ENCODE peak calls at places on chromosome 1, in nine cellular contexts. One of them, this sample, is unnamed.

GRCh38 chr1:221632072-221632471 is 109.8 kb downstream of the DUSP10 start:
- DNase-seq in kidney epithelial cell: no peak
- DNase-seq in bronchial epithelial cell: no peak
- DNase-seq in WTC11: no peak
- DNase-seq in HFFc6: no peak
- DNase-seq in cardiac muscle cell: no peak
- DNase-seq in astrocyte: no peak
- DNase-seq in AG10803: no peak
- DNase-seq in K562: no peak
- DNase-seq in this sample: no peak

GRCh38 chr1:59150537-59151386 is 146.1 kb upstream of the FGGY start:
- DNase-seq in bronchial epithelial cell: peak; percentile 98
- DNase-seq in AG10803: peak; percentile 100
- DNase-seq in astrocyte: peak; percentile 99
- DNase-seq in WTC11: no peak
- DNase-seq in K562: no peak
- DNase-seq in kidney epithelial cell: peak; percentile 97
- DNase-seq in HFFc6: peak; percentile 98
- DNase-seq in cardiac muscle cell: peak; percentile 98
- DNase-seq in this sample: peak; percentile 99

GRCh38 chr1:26976621-26977510 is 16.6 kb upstream of the KDF1 start:
- DNase-seq in kidney epithelial cell: no peak
- DNase-seq in K562: no peak
- DNase-seq in AG10803: no peak
- DNase-seq in bronchial epithelial cell: no peak
- DNase-seq in HFFc6: no peak
- DNase-seq in WTC11: no peak
- DNase-seq in astrocyte: no peak
- DNase-seq in cardiac muscle cell: no peak
- DNase-seq in this sample: no peak

GRCh38 chr1:10520952-10521351 is 46.2 kb downstream of the PEX14 start:
- DNase-seq in kidney epithelial cell: no peak
- DNase-seq in AG10803: no peak
- DNase-seq in astrocyte: no peak
- DNase-seq in HFFc6: no peak
- DNase-seq in K562: no peak
- DNase-seq in cardiac muscle cell: no peak
- DNase-seq in bronchial epithelial cell: no peak
- DNase-seq in WTC11: no peak
- DNase-seq in this sample: no peak

GRCh38 chr1:172980971-172981370 is 69.8 kb downstream of the TNFSF18 start:
- DNase-seq in astrocyte: no peak
- DNase-seq in K562: no peak
- DNase-seq in HFFc6: no peak
- DNase-seq in kidney epithelial cell: no peak
- DNase-seq in WTC11: no peak
- DNase-seq in cardiac muscle cell: no peak
- DNase-seq in AG10803: no peak
- DNase-seq in bronchial epithelial cell: no peak
- DNase-seq in this sample: no peak

GRCh38 chr1:235648407-235648907 is 1.1 kb downstream of the GNG4 start:
- DNase-seq in WTC11: no peak
- DNase-seq in K562: no peak
- DNase-seq in bronchial epithelial cell: no peak
- DNase-seq in HFFc6: no peak
- DNase-seq in AG10803: no peak
- DNase-seq in cardiac muscle cell: no peak
- DNase-seq in kidney epithelial cell: no peak
- DNase-seq in astrocyte: no peak
- DNase-seq in this sample: no peak

GRCh38 chr1:230385173-230385480 is 41.0 kb downstream of the PGBD5 start:
- DNase-seq in AG10803: no peak
- DNase-seq in WTC11: no peak
- DNase-seq in kidney epithelial cell: no peak
- DNase-seq in HFFc6: no peak
- DNase-seq in K562: no peak
- DNase-seq in astrocyte: no peak
- DNase-seq in cardiac muscle cell: no peak
- DNase-seq in bronchial epithelial cell: no peak
- DNase-seq in this sample: no peak

GRCh38 chr1:180981596-180982387 is 40.9 kb downstream of the STX6 start:
- DNase-seq in kidney epithelial cell: no peak
- DNase-seq in astrocyte: peak; percentile 15
- DNase-seq in bronchial epithelial cell: no peak
- DNase-seq in HFFc6: no peak
- DNase-seq in WTC11: no peak
- DNase-seq in K562: no peak
- DNase-seq in AG10803: no peak
- DNase-seq in cardiac muscle cell: no peak
- DNase-seq in this sample: no peak

GRCh38 chr1:109912873-109913272 is 2.2 kb downstream of the CSF1 start:
- DNase-seq in K562: no peak
- DNase-seq in bronchial epithelial cell: no peak
- DNase-seq in kidney epithelial cell: no peak
- DNase-seq in AG10803: peak; percentile 77
- DNase-seq in WTC11: no peak
- DNase-seq in HFFc6: peak; percentile 43
- DNase-seq in cardiac muscle cell: peak; percentile 70
- DNase-seq in astrocyte: peak; percentile 58
- DNase-seq in this sample: no peak

GRCh38 chr1:6603424-6603850 is 768 bp upstream of the KLHL21 start:
- DNase-seq in HFFc6: peak; percentile 71
- DNase-seq in K562: no peak
- DNase-seq in WTC11: no peak
- DNase-seq in astrocyte: peak; percentile 77
- DNase-seq in AG10803: peak; percentile 78
- DNase-seq in kidney epithelial cell: no peak
- DNase-seq in cardiac muscle cell: peak; percentile 84
- DNase-seq in bronchial epithelial cell: peak; percentile 54
- DNase-seq in this sample: peak; percentile 11

GRCh38 chr1:163730366-163730765 is 408.6 kb downstream of the NUF2 start:
- DNase-seq in WTC11: no peak
- DNase-seq in HFFc6: no peak
- DNase-seq in cardiac muscle cell: no peak
- DNase-seq in K562: no peak
- DNase-seq in AG10803: peak; percentile 39
- DNase-seq in bronchial epithelial cell: no peak
- DNase-seq in kidney epithelial cell: no peak
- DNase-seq in astrocyte: peak; percentile 45
- DNase-seq in this sample: no peak

GRCh38 chr1:172203135-172203823 is 217.2 kb upstream of the C1orf105 start:
- DNase-seq in bronchial epithelial cell: no peak
- DNase-seq in K562: no peak
- DNase-seq in WTC11: no peak
- DNase-seq in kidney epithelial cell: peak; percentile 18
- DNase-seq in HFFc6: no peak
- DNase-seq in AG10803: no peak
- DNase-seq in cardiac muscle cell: peak; percentile 35
- DNase-seq in astrocyte: peak; percentile 43
- DNase-seq in this sample: no peak

GRCh38 chr1:147243228-147243685 is 773 bp downstream of the CHD1L start:
- DNase-seq in bronchial epithelial cell: no peak
- DNase-seq in astrocyte: peak; percentile 77
- DNase-seq in HFFc6: peak; percentile 77
- DNase-seq in K562: no peak
- DNase-seq in WTC11: peak; percentile 47
- DNase-seq in kidney epithelial cell: no peak
- DNase-seq in cardiac muscle cell: no peak
- DNase-seq in AG10803: no peak
- DNase-seq in this sample: no peak

GRCh38 chr1:82706741-82707140 is 906.0 kb downstream of the ADGRL2 start:
- DNase-seq in kidney epithelial cell: no peak
- DNase-seq in bronchial epithelial cell: peak; percentile 25
- DNase-seq in K562: no peak
- DNase-seq in HFFc6: no peak
- DNase-seq in AG10803: no peak
- DNase-seq in astrocyte: peak; percentile 36
- DNase-seq in WTC11: no peak
- DNase-seq in cardiac muscle cell: no peak
- DNase-seq in this sample: no peak

DNA sequence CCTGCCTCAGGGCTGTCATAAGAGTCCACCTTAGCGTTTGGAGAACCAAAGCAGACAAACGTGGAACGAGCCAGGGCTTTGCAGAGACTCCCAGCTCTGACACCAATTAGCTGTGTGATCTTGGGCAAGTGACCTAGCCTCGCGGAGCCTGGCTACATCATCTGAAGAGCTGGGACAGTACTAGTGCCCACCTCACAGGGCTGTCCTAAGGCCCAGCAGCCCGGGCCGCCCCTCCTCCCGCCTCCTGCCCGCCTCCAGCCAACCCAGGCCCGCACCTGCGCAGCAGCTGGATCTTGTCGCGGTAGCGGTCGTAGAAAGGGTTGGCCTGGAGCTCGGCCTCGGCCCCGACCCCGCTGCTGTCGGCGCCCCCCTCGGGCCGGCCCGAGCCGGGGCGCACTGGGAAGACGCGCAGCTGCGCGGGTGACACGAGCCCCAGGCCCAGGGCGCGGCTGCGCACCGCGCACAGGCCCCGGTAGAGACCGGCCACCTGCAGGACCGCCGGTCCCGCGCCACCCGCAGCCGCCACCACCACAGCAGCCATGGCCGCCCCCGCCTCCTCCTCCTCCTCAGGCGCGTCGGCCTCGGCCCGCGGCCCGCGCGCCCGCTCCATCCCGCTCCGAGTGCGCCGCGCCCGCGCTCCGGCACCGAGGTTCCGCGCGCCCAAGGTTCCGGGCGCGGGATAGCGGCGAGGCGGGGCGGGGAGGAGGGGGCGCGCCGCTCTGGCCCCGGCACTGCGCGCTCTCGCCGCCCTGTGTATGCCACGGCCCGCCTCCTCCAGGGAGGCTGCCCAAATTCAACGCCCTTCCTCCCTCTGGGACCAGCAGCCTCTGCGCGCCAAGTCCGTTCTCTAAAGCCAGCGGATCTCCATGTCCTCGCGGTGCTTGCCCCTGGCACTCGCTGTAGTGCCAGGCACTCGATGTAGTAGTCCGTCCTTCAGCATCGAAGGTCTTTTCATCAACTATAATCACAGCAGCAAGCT is at the start of gene ATPAF1:
- DNase-seq in AG10803: peak; percentile 75
- DNase-seq in kidney epithelial cell: peak; percentile 14
- DNase-seq in HFFc6: peak; percentile 9
- DNase-seq in astrocyte: peak; percentile 59
- DNase-seq in WTC11: peak; percentile 77
- DNase-seq in cardiac muscle cell: peak; percentile 83
- DNase-seq in K562: peak; percentile 81
- DNase-seq in bronchial epithelial cell: peak; percentile 44
- DNase-seq in this sample: no peak
- TF ChIP-seq CTCF in AG10803: no peak
- TF ChIP-seq CTCF in kidney epithelial cell: no peak
- TF ChIP-seq CTCF in HFFc6: no peak
- TF ChIP-seq CTCF in astrocyte: no peak
- TF ChIP-seq CTCF in WTC11: no peak
- TF ChIP-seq CTCF in cardiac muscle cell: no peak
- TF ChIP-seq CTCF in K562: no peak
- TF ChIP-seq CTCF in bronchial epithelial cell: no peak
- TF ChIP-seq CTCF in this sample: no peak

GRCh38 chr1:53992085-53992874 is 25.7 kb downstream of the LDLRAD1 start:
- DNase-seq in AG10803: no peak
- DNase-seq in bronchial epithelial cell: no peak
- DNase-seq in cardiac muscle cell: no peak
- DNase-seq in HFFc6: no peak
- DNase-seq in astrocyte: no peak
- DNase-seq in K562: no peak
- DNase-seq in WTC11: peak; percentile 63
- DNase-seq in kidney epithelial cell: no peak
- DNase-seq in this sample: no peak
- TF ChIP-seq CTCF in AG10803: peak; percentile 16
- TF ChIP-seq CTCF in bronchial epithelial cell: peak; percentile 39
- TF ChIP-seq CTCF in cardiac muscle cell: peak; percentile 26
- TF ChIP-seq CTCF in HFFc6: peak; percentile 43
- TF ChIP-seq CTCF in astrocyte: no peak
- TF ChIP-seq CTCF in K562: peak; percentile 51
- TF ChIP-seq CTCF in WTC11: peak; percentile 42
- TF ChIP-seq CTCF in kidney epithelial cell: no peak
- TF ChIP-seq CTCF in this sample: peak; percentile 31

DNA sequence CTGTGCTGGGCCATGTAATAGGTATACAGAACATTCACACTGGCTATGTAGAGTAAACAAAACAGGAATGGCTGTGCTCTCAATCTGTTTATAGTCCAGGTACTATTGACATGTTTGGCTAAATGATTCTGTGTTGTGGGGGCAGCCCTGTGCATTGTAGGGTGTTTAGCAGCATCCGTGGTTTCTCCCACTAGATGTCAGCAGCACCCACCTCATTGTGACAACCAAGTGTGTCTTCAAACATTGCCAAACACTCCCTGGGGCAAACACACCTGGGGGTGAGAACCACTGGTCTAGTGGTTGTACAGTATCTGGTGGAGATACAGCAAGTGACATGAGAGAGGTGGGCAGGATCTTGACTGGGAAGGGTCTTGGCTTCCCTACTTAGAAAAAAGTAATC is 80.4 kb upstream of the SPATA6 start:
- DNase-seq in kidney epithelial cell: no peak
- DNase-seq in AG10803: no peak
- DNase-seq in WTC11: peak; percentile 36
- DNase-seq in astrocyte: no peak
- DNase-seq in bronchial epithelial cell: peak; percentile 48
- DNase-seq in K562: no peak
- DNase-seq in cardiac muscle cell: peak; percentile 6
- DNase-seq in HFFc6: no peak
- DNase-seq in this sample: no peak
- TF ChIP-seq CTCF in kidney epithelial cell: peak; percentile 26
- TF ChIP-seq CTCF in AG10803: peak; percentile 27
- TF ChIP-seq CTCF in WTC11: no peak
- TF ChIP-seq CTCF in astrocyte: no peak
- TF ChIP-seq CTCF in bronchial epithelial cell: peak; percentile 68
- TF ChIP-seq CTCF in K562: no peak
- TF ChIP-seq CTCF in cardiac muscle cell: peak; percentile 18
- TF ChIP-seq CTCF in HFFc6: no peak
- TF ChIP-seq CTCF in this sample: peak; percentile 16

GRCh38 chr1:29416267-29416666 is 179.9 kb downstream of the PTPRU start:
- DNase-seq in kidney epithelial cell: no peak
- DNase-seq in bronchial epithelial cell: no peak
- DNase-seq in HFFc6: no peak
- DNase-seq in AG10803: no peak
- DNase-seq in WTC11: no peak
- DNase-seq in K562: no peak
- DNase-seq in astrocyte: no peak
- DNase-seq in cardiac muscle cell: peak; percentile 27
- DNase-seq in this sample: no peak
- TF ChIP-seq CTCF in kidney epithelial cell: no peak
- TF ChIP-seq CTCF in bronchial epithelial cell: no peak
- TF ChIP-seq CTCF in HFFc6: no peak
- TF ChIP-seq CTCF in AG10803: peak; percentile 14
- TF ChIP-seq CTCF in WTC11: no peak
- TF ChIP-seq CTCF in K562: no peak
- TF ChIP-seq CTCF in astrocyte: no peak
- TF ChIP-seq CTCF in cardiac muscle cell: peak; percentile 32
- TF ChIP-seq CTCF in this sample: peak; percentile 12

GRCh38 chr1:84889437-84889836 is 3.6 kb downstream of the LPAR3 start:
- DNase-seq in HFFc6: no peak
- DNase-seq in WTC11: no peak
- DNase-seq in cardiac muscle cell: peak; percentile 40
- DNase-seq in astrocyte: no peak
- DNase-seq in bronchial epithelial cell: peak; percentile 44
- DNase-seq in AG10803: no peak
- DNase-seq in K562: no peak
- DNase-seq in kidney epithelial cell: no peak
- DNase-seq in this sample: no peak
- TF ChIP-seq CTCF in HFFc6: no peak
- TF ChIP-seq CTCF in WTC11: no peak
- TF ChIP-seq CTCF in cardiac muscle cell: no peak
- TF ChIP-seq CTCF in astrocyte: no peak
- TF ChIP-seq CTCF in bronchial epithelial cell: no peak
- TF ChIP-seq CTCF in AG10803: no peak
- TF ChIP-seq CTCF in K562: no peak
- TF ChIP-seq CTCF in kidney epithelial cell: no peak
- TF ChIP-seq CTCF in this sample: no peak

This sample was measured in BJ.